ENCODE peak calls at places on chromosomes 5 and 9, in ten cellular contexts. B, X, N, G, F, R, E, Z, Y and K are unnamed samples.

GRCh38 chr5:150651382-150651781 is 9.7 kb upstream of the MYOZ3 start:
- DNase-seq in X (no peak), N (no peak), Y (no peak), R (no peak), Z (no peak), B (no peak), F (no peak), E (no peak), G (no peak), K (no peak)

GRCh38 chr9:29793970-29794369 is 2220.7 kb upstream of the C9orf72 start:
- DNase-seq in G (no peak), Z (no peak), N (no peak), F (no peak), R (no peak), E (no peak), B (no peak), Y (no peak), X (no peak), K (no peak)

GRCh38 chr5:124986667-124987066 is 240.2 kb upstream of the ZNF608 start:
- DNase-seq in Z (no peak), G (no peak), E (no peak), B (no peak), F (no peak), N (no peak), X (no peak), Y (no peak), R (no peak), K (no peak)

GRCh38 chr5:96649938-96650540 is 12.1 kb upstream of the CAST start:
- DNase-seq in X (no peak), E (no peak), B (peak), N (no peak), Y (no peak), R (no peak), F (no peak), G (no peak), Z (no peak), K (no peak)

GRCh38 chr5:179805529-179806249 is 977 bp downstream of the MGAT4B start:
- DNase-seq in Y (no peak), Z (peak), B (peak), F (peak), N (no peak), E (no peak), G (no peak), R (no peak), X (no peak), K (peak)

GRCh38 chr9:136484153-136485048 is 1.6 kb upstream of the SEC16A start:
- DNase-seq in B (no peak), F (peak), N (peak), Y (no peak), R (no peak), G (no peak), X (peak), E (no peak), Z (peak), K (peak)

GRCh38 chr5:82820958-82821880 is 256.0 kb downstream of the TMEM167A start:
- DNase-seq in B (no peak), X (no peak), G (no peak), Z (no peak), N (no peak), F (no peak), R (no peak), E (no peak), Y (no peak), K (no peak)

GRCh38 chr9:133368249-133368881 is 7.5 kb downstream of the SURF4 start:
- DNase-seq in Y (no peak), F (no peak), B (no peak), G (no peak), X (no peak), R (no peak), N (no peak), Z (no peak), E (no peak), K (no peak)

GRCh38 chr9:13718086-13718485 is 438.6 kb upstream of the MPDZ start:
- DNase-seq in Y (no peak), R (peak), E (no peak), Z (no peak), X (no peak), G (no peak), B (no peak), F (no peak), N (no peak), K (no peak)

GRCh38 chr9:4517274-4517673 is 27.0 kb downstream of the SLC1A1 start:
- DNase-seq in R (no peak), X (no peak), Z (no peak), F (no peak), E (no peak), Y (no peak), G (no peak), N (no peak), B (no peak), K (no peak)

GRCh38 chr5:135951807-135952206 is 3.0 kb downstream of the LECT2 start:
- DNase-seq in B (no peak), F (no peak), N (no peak), Z (no peak), E (no peak), G (no peak), R (no peak), Y (no peak), X (no peak), K (no peak)

GRCh38 chr5:53191766-53192165 is 82.2 kb upstream of the MOCS2 start:
- DNase-seq in B (no peak), E (no peak), Z (no peak), F (no peak), G (no peak), X (no peak), R (no peak), Y (no peak), N (no peak), K (no peak)

GRCh38 chr5:72363146-72363802 is 43.1 kb downstream of the PTCD2 start:
- DNase-seq in Y (no peak), B (no peak), R (peak), E (no peak), G (no peak), X (no peak), Z (no peak), F (no peak), N (no peak), K (no peak)

GRCh38 chr5:141870871-141871270 is 7.3 kb downstream of the PCDH1 start:
- DNase-seq in Z (peak), Y (no peak), X (no peak), R (peak), F (no peak), B (no peak), E (no peak), G (no peak), N (no peak), K (peak)

GRCh38 chr5:78779771-78780616 is 131.4 kb upstream of the LHFPL2 start:
- DNase-seq in E (no peak), Z (peak), G (no peak), R (peak), B (no peak), X (peak), N (no peak), Y (no peak), F (no peak), K (no peak)

GRCh38 chr5:31934156-31934555 is 240.0 kb downstream of the GOLPH3 start:
- DNase-seq in N (no peak), Z (no peak), B (no peak), E (no peak), G (no peak), R (no peak), Y (no peak), F (no peak), X (no peak), K (no peak)

GRCh38 chr9:93003552-93004407 is 54.7 kb upstream of the SUSD3 start:
- DNase-seq in N (peak), Z (peak), Y (no peak), R (peak), X (peak), F (peak), E (no peak), B (peak), G (peak), K (peak)

GRCh38 chr9:137673871-137674270 is 55.1 kb downstream of the EHMT1 start:
- DNase-seq in B (no peak), Z (no peak), F (no peak), N (no peak), Y (no peak), E (no peak), G (no peak), X (peak), R (no peak), K (no peak)

GRCh38 chr5:78500028-78500427 is 139.6 kb downstream of the SCAMP1 start:
- DNase-seq in Y (no peak), B (no peak), Z (no peak), F (no peak), E (no peak), R (no peak), X (no peak), G (no peak), N (no peak), K (no peak)

GRCh38 chr9:38066907-38067610 is 2.0 kb downstream of the SHB start:
- DNase-seq in F (peak), N (peak), Y (no peak), G (peak), E (no peak), B (no peak), R (no peak), X (no peak), Z (peak), K (peak)

GRCh38 chr9:5629312-5630037 is 568 bp downstream of the RIC1 start:
- DNase-seq in B (no peak), X (no peak), E (no peak), R (peak), F (peak), Z (peak), Y (peak), G (peak), N (peak), K (peak)

GRCh38 chr5:52705720-52706119 is 82.0 kb upstream of the ITGA1 start:
- DNase-seq in B (no peak), E (no peak), Z (no peak), N (no peak), X (no peak), G (no peak), F (no peak), R (peak), Y (no peak), K (no peak)

GRCh38 chr9:99299214-99300102 is 77.4 kb downstream of the SEC61B start:
- DNase-seq in B (peak), X (no peak), Y (no peak), Z (no peak), G (no peak), N (no peak), R (peak), E (peak), F (no peak), K (no peak)